ENCODE peak calls at places on chromosome 1, in nine cellular contexts. P, Z, Q, W, U, D, K, V and R are unnamed samples.

GRCh38 chr1:171343727-171344472 is 29.9 kb downstream of the FMO4 start:
- DNase-seq in P (no peak), V (no peak), U (no peak), K (no peak), Q (no peak), Z (no peak), D (no peak), W (no peak), R (peak)

GRCh38 chr1:81811757-81812371 is 11.1 kb downstream of the ADGRL2 start:
- DNase-seq in D (no peak), U (peak), V (no peak), P (no peak), K (no peak), Z (no peak), W (no peak), Q (no peak), R (no peak)

GRCh38 chr1:101238041-101238515 is 1.3 kb downstream of the S1PR1 start:
- DNase-seq in P (peak), U (no peak), V (no peak), Q (no peak), D (no peak), K (peak), Z (no peak), W (peak), R (no peak)

GRCh38 chr1:31504001-31504400 is 72.3 kb upstream of the TINAGL1 start:
- DNase-seq in D (no peak), W (no peak), K (no peak), Q (no peak), V (no peak), P (no peak), U (no peak), Z (no peak), R (no peak)

GRCh38 chr1:29517251-29518080 is 281.1 kb downstream of the PTPRU start:
- DNase-seq in P (no peak), W (no peak), Z (no peak), V (no peak), D (no peak), Q (no peak), K (no peak), U (no peak), R (no peak)

GRCh38 chr1:220370041-220370700 is 97.9 kb upstream of the RAB3GAP2 start:
- DNase-seq in U (peak), W (no peak), Q (peak), V (no peak), D (no peak), K (peak), P (no peak), Z (no peak), R (no peak)

GRCh38 chr1:30613188-30613587 is 110.2 kb downstream of the MATN1 start:
- DNase-seq in P (no peak), D (no peak), Z (no peak), U (no peak), Q (no peak), K (no peak), W (no peak), V (no peak), R (no peak)

GRCh38 chr1:7449750-7450149 is 321.3 kb upstream of the VAMP3 start:
- DNase-seq in Q (no peak), W (no peak), Z (no peak), V (no peak), K (no peak), D (no peak), U (no peak), P (no peak), R (no peak)

GRCh38 chr1:171743014-171743870 is 1.4 kb upstream of the VAMP4 start:
- DNase-seq in D (peak), Z (no peak), W (no peak), Q (no peak), V (no peak), P (no peak), K (peak), U (no peak), R (peak)

GRCh38 chr1:47432071-47433036 is 5.5 kb upstream of the FOXD2 start:
- DNase-seq in P (no peak), Q (no peak), V (no peak), K (peak), U (no peak), Z (peak), D (peak), W (peak), R (peak)

GRCh38 chr1:53183277-53183990 is 13.2 kb upstream of the CPT2 start:
- DNase-seq in Z (peak), P (no peak), U (no peak), V (no peak), Q (no peak), W (no peak), D (peak), K (no peak), R (no peak)